ENCODE peak calls at places on chromosomes 13 and 19, in five cellular contexts. K, U, O, T and Q are unnamed samples.

GRCh38 chr19:49877020-49877878 is at the start of the genes AKT1S1 and TBC1D17:
- DNase-seq in K (peak; percentile 99), U (peak; percentile 100), O (peak; percentile 98), T (peak; percentile 98), Q (peak; percentile 100)

GRCh38 chr13:73702419-73703071 is 431.7 kb downstream of the KLF12 start:
- DNase-seq in K (no peak), U (no peak), O (no peak), T (no peak), Q (no peak)

GRCh38 chr19:4337906-4338440 is 654 bp downstream of the STAP2 start:
- DNase-seq in K (peak; percentile 7), U (no peak), O (no peak), T (no peak), Q (peak; percentile 40)

GRCh38 chr13:114118763-114119123 is 13.7 kb downstream of the RASA3 start:
- DNase-seq in K (peak; percentile 47), U (no peak), O (peak; percentile 17), T (peak; percentile 90), Q (peak; percentile 91)

GRCh38 chr19:40718774-40719391 is 2.0 kb downstream of the ITPKC start:
- DNase-seq in K (peak; percentile 61), U (no peak), O (peak; percentile 75), T (peak; percentile 34), Q (peak; percentile 51)

GRCh38 chr13:87123987-87124784 is 547.0 kb upstream of the SLITRK5 start:
- DNase-seq in K (peak; percentile 65), U (peak; percentile 89), O (no peak), T (peak; percentile 98), Q (peak; percentile 17)

GRCh38 chr13:112781881-112782361 is 92.1 kb downstream of the ATP11A start:
- DNase-seq in K (no peak), U (no peak), O (peak; percentile 58), T (no peak), Q (peak; percentile 72)

GRCh38 chr19:20365146-20365545 is 198.1 kb downstream of the ZNF486 start:
- DNase-seq in K (no peak), U (peak; percentile 25), O (no peak), T (no peak), Q (no peak)

GRCh38 chr13:39510296-39510695 is 92.7 kb downstream of the LHFPL6 start:
- DNase-seq in K (no peak), U (no peak), O (no peak), T (no peak), Q (no peak)

GRCh38 chr13:99436013-99436412 is 65.3 kb upstream of the TM9SF2 start:
- DNase-seq in K (no peak), U (no peak), O (no peak), T (no peak), Q (no peak)

GRCh38 chr13:51958217-51958547 is 53.1 kb downstream of the ATP7B start:
- DNase-seq in K (no peak), U (no peak), O (no peak), T (no peak), Q (no peak)

GRCh38 chr19:34963531-34964406 is at the start of gene ZNF792:
- DNase-seq in K (peak; percentile 87), U (no peak), O (peak; percentile 70), T (peak; percentile 45), Q (peak; percentile 73)

GRCh38 chr13:76425930-76426329 is 460.3 kb downstream of the KCTD12 start:
- DNase-seq in K (peak; percentile 55), U (peak; percentile 66), O (no peak), T (no peak), Q (peak; percentile 62)

GRCh38 chr13:108933061-108933460 is 303.6 kb downstream of the MYO16 start:
- DNase-seq in K (no peak), U (no peak), O (no peak), T (no peak), Q (no peak)

GRCh38 chr19:4445963-4446668 is 11.5 kb downstream of the UBXN6 start:
- DNase-seq in K (no peak), U (no peak), O (peak; percentile 21), T (no peak), Q (no peak)

GRCh38 chr13:20405691-20406090 is 120.0 kb downstream of the CRYL1 start:
- DNase-seq in K (no peak), U (peak; percentile 44), O (no peak), T (no peak), Q (no peak)

GRCh38 chr19:15318241-15318691 is 14.1 kb downstream of the BRD4 start:
- DNase-seq in K (no peak), U (no peak), O (no peak), T (no peak), Q (no peak)